ENCODE peak calls at places on chromosome 15, in five cellular contexts. D, G, V, A and W are unnamed samples.

GRCh38 chr15:25724899-25725298 is 138.2 kb downstream of the ATP10A start:
- DNase-seq in D (no peak), G (no peak), V (no peak), A (no peak), W (no peak)

GRCh38 chr15:54456413-54456812 is 478.2 kb downstream of the UNC13C start:
- DNase-seq in D (no peak), G (no peak), V (no peak), A (no peak), W (no peak)

GRCh38 chr15:42955518-42955917 is 34.9 kb upstream of the TTBK2 start:
- DNase-seq in D (no peak), G (no peak), V (no peak), A (no peak), W (no peak)

GRCh38 chr15:87349181-87349580 is 907.4 kb downstream of the NTRK3 start:
- DNase-seq in D (no peak), G (no peak), V (no peak), A (peak; percentile 80), W (no peak)

GRCh38 chr15:47337106-47337505 is 380.2 kb upstream of the SEMA6D start:
- DNase-seq in D (no peak), G (no peak), V (no peak), A (no peak), W (no peak)

GRCh38 chr15:86055688-86056087 is 24.0 kb upstream of the AGBL1 start:
- DNase-seq in D (no peak), G (no peak), V (no peak), A (no peak), W (no peak)

GRCh38 chr15:34122771-34123183 is 20.9 kb downstream of the PGBD4 start:
- DNase-seq in D (no peak), G (no peak), V (no peak), A (no peak), W (peak; percentile 32)

GRCh38 chr15:58546635-58547627 is 115.1 kb downstream of the LIPC start:
- DNase-seq in D (peak; percentile 68), G (no peak), V (no peak), A (peak; percentile 81), W (no peak)

GRCh38 chr15:25783607-25784131 is 79.5 kb downstream of the ATP10A start:
- DNase-seq in D (no peak), G (no peak), V (peak; percentile 36), A (peak; percentile 85), W (peak; percentile 51)

GRCh38 chr15:52787549-52788098 is 2.5 kb downstream of the ONECUT1 start:
- DNase-seq in D (no peak), G (peak; percentile 20), V (no peak), A (no peak), W (peak; percentile 48)

GRCh38 chr15:62462268-62462667 is 297.2 kb upstream of the C2CD4B start:
- DNase-seq in D (peak; percentile 60), G (no peak), V (no peak), A (no peak), W (no peak)

GRCh38 chr15:72195101-72195511 is 2.5 kb downstream of the GRAMD2A start:
- DNase-seq in D (no peak), G (peak; percentile 45), V (peak; percentile 90), A (peak; percentile 59), W (peak; percentile 36)

GRCh38 chr15:36688310-36689102 is 109.1 kb downstream of the CDIN1 start:
- DNase-seq in D (no peak), G (no peak), V (no peak), A (no peak), W (no peak)

GRCh38 chr15:90470453-90470852 is 59.3 kb upstream of the CRTC3 start:
- DNase-seq in D (no peak), G (no peak), V (no peak), A (no peak), W (no peak)

GRCh38 chr15:85708402-85708932 is 86.3 kb downstream of the KLHL25 start:
- DNase-seq in D (no peak), G (no peak), V (no peak), A (no peak), W (no peak)

GRCh38 chr15:89299896-89300295 is 34.7 kb downstream of the POLG start:
- DNase-seq in D (no peak), G (no peak), V (no peak), A (peak; percentile 19), W (no peak)

GRCh38 chr15:61396235-61396927 is 167.3 kb upstream of the RORA start:
- DNase-seq in D (no peak), G (no peak), V (no peak), A (no peak), W (no peak)

GRCh38 chr15:39593071-39594055 is 12.5 kb downstream of the THBS1 start:
- DNase-seq in D (no peak), G (no peak), V (no peak), A (no peak), W (no peak)

GRCh38 chr15:34342737-34343575 is at the start of the genes NOP10 and NUTM1:
- DNase-seq in D (peak; percentile 91), G (peak; percentile 71), V (peak; percentile 95), A (peak; percentile 98), W (peak; percentile 96)

GRCh38 chr15:27878841-27879240 is 220.3 kb downstream of the OCA2 start:
- DNase-seq in D (no peak), G (no peak), V (no peak), A (no peak), W (no peak)

GRCh38 chr15:68812596-68813548 is 7.8 kb downstream of the ANP32A start:
- DNase-seq in D (peak; percentile 48), G (no peak), V (no peak), A (no peak), W (no peak)

GRCh38 chr15:72491768-72492167 is 17.6 kb downstream of the ARIH1 start:
- DNase-seq in D (no peak), G (no peak), V (no peak), A (peak; percentile 48), W (no peak)

GRCh38 chr15:72198410-72199270 is 1.1 kb upstream of the GRAMD2A start:
- DNase-seq in D (no peak), G (no peak), V (no peak), A (no peak), W (peak; percentile 65)

GRCh38 chr15:26242565-26242964 is 379.4 kb upstream of the ATP10A start:
- DNase-seq in D (no peak), G (no peak), V (no peak), A (peak; percentile 26), W (no peak)